ENCODE peak calls at places on chromosome 21, in six cellular contexts. B is WTC11, U is HepG2, R is GM12878, F is K562, S is H1. X is an unnamed sample.

GRCh38 chr21:40732998-40733397 is 114.0 kb downstream of the DSCAM start:
- DNase-seq in B (no peak), U (no peak), R (no peak), F (no peak), S (no peak), X (no peak)

GRCh38 chr21:29305561-29305960 is 6.8 kb downstream of the BACH1 start:
- DNase-seq in B (no peak), U (peak), R (no peak), F (no peak), S (no peak), X (no peak)

GRCh38 chr21:30646904-30647303 is 4.2 kb downstream of the KRTAP20-3 start:
- DNase-seq in B (no peak), U (no peak), R (no peak), F (no peak), S (no peak), X (no peak)

GRCh38 chr21:25421327-25422028 is 185.8 kb downstream of the MRPL39 start:
- DNase-seq in B (peak), U (no peak), R (peak), F (no peak), S (peak), X (no peak)

GRCh38 chr21:40049031-40049958 is 182.1 kb downstream of the PCP4 start:
- DNase-seq in B (no peak), U (no peak), R (no peak), F (no peak), S (no peak), X (no peak)

GRCh38 chr21:26732442-26733221 is 112.6 kb downstream of the ADAMTS1 start:
- DNase-seq in B (peak), U (peak), R (no peak), F (no peak), S (peak), X (no peak)

GRCh38 chr21:26918318-26919065 is 48.4 kb downstream of the ADAMTS5 start:
- DNase-seq in B (no peak), U (no peak), R (no peak), F (no peak), S (no peak), X (no peak)

GRCh38 chr21:40043423-40043822 is 176.2 kb downstream of the PCP4 start:
- DNase-seq in B (no peak), U (no peak), R (no peak), F (no peak), S (no peak), X (no peak)

GRCh38 chr21:43757601-43758000 is 18.5 kb downstream of the CSTB start:
- DNase-seq in B (no peak), U (no peak), R (no peak), F (no peak), S (no peak), X (no peak)

GRCh38 chr21:30340714-30341573 is 3.5 kb upstream of the KRTAP27-1 start:
- DNase-seq in B (peak), U (peak), R (no peak), F (peak), S (no peak), X (peak)

GRCh38 chr21:36419996-36420395 is 34.8 kb downstream of the CHAF1B start:
- DNase-seq in B (peak), U (peak), R (no peak), F (peak), S (peak), X (peak)

GRCh38 chr21:23951251-23951650 is 1656.0 kb downstream of the MRPL39 start:
- DNase-seq in B (no peak), U (no peak), R (no peak), F (no peak), S (no peak), X (no peak)

GRCh38 chr21:36260030-36260787 is 59.8 kb upstream of the MORC3 start:
- DNase-seq in B (peak), U (peak), R (peak), F (peak), S (no peak), X (peak)

GRCh38 chr21:39776589-39776988 is 31.6 kb downstream of the IGSF5 start:
- DNase-seq in B (no peak), U (no peak), R (no peak), F (no peak), S (no peak), X (no peak)

GRCh38 chr21:25464275-25464674 is 143.0 kb downstream of the MRPL39 start:
- DNase-seq in B (no peak), U (no peak), R (no peak), F (no peak), S (no peak), X (no peak)

GRCh38 chr21:29441651-29442050 is 142.9 kb downstream of the BACH1 start:
- DNase-seq in B (no peak), U (no peak), R (no peak), F (no peak), S (no peak), X (no peak)

GRCh38 chr21:36310016-36310415 is 10.0 kb upstream of the MORC3 start:
- DNase-seq in B (no peak), U (no peak), R (peak), F (no peak), S (no peak), X (no peak)

GRCh38 chr21:17921579-17922530 is 102.7 kb upstream of the C21orf91 start:
- DNase-seq in B (no peak), U (no peak), R (no peak), F (no peak), S (no peak), X (no peak)

GRCh38 chr21:28207776-28208175 is 784.9 kb downstream of the LTN1 start:
- DNase-seq in B (no peak), U (no peak), R (no peak), F (no peak), S (no peak), X (no peak)

GRCh38 chr21:39510240-39510639 is 58.5 kb downstream of the SH3BGR start:
- DNase-seq in B (no peak), U (no peak), R (no peak), F (no peak), S (no peak), X (no peak)

GRCh38 chr21:29372063-29372802 is 73.5 kb downstream of the BACH1 start:
- DNase-seq in B (peak), U (peak), R (peak), F (peak), S (no peak), X (peak)

GRCh38 chr21:39593522-39593921 is 19.2 kb upstream of the B3GALT5 start:
- DNase-seq in B (no peak), U (no peak), R (no peak), F (no peak), S (no peak), X (no peak)

GRCh38 chr21:29938968-29939858 is 583 bp downstream of the GRIK1 start:
- DNase-seq in B (peak), U (no peak), R (no peak), F (no peak), S (no peak), X (no peak)

GRCh38 chr21:28235169-28235892 is 757.3 kb downstream of the LTN1 start:
- DNase-seq in B (peak), U (no peak), R (no peak), F (no peak), S (no peak), X (no peak)

GRCh38 chr21:26116456-26117011 is 54.0 kb downstream of the APP start:
- DNase-seq in B (no peak), U (peak), R (no peak), F (no peak), S (no peak), X (no peak)

GRCh38 chr21:46663754-46664153 is 28.3 kb downstream of the PRMT2 start:
- DNase-seq in B (no peak), U (no peak), R (no peak), F (no peak), S (no peak), X (no peak)
- TF ChIP-seq ATF3 in B (no peak), U (no peak), R (no peak), F (no peak), S (no peak), X (no peak)

GRCh38 chr21:37502947-37503346 is 136.4 kb downstream of the DYRK1A start:
- DNase-seq in B (no peak), U (no peak), R (no peak), F (no peak), S (no peak), X (no peak)

GRCh38 chr21:37498664-37499063 is 132.1 kb downstream of the DYRK1A start:
- DNase-seq in B (no peak), U (no peak), R (no peak), F (no peak), S (no peak), X (no peak)

GRCh38 chr21:37496972-37497371 is 130.4 kb downstream of the DYRK1A start:
- DNase-seq in B (no peak), U (no peak), R (no peak), F (no peak), S (no peak), X (no peak)
- TF ChIP-seq ATF3 in B (no peak), U (no peak), R (no peak), F (no peak), S (no peak), X (no peak)

GRCh38 chr21:20187028-20187427 is 811.2 kb upstream of the NCAM2 start:
- DNase-seq in B (no peak), U (no peak), R (no peak), F (no peak), S (no peak), X (no peak)

GRCh38 chr21:20186186-20186585 is 812.0 kb upstream of the NCAM2 start:
- DNase-seq in B (no peak), U (no peak), R (no peak), F (no peak), S (no peak), X (no peak)
- TF ChIP-seq ATF3 in B (no peak), U (no peak), R (no peak), F (no peak), S (no peak), X (no peak)

DNA sequence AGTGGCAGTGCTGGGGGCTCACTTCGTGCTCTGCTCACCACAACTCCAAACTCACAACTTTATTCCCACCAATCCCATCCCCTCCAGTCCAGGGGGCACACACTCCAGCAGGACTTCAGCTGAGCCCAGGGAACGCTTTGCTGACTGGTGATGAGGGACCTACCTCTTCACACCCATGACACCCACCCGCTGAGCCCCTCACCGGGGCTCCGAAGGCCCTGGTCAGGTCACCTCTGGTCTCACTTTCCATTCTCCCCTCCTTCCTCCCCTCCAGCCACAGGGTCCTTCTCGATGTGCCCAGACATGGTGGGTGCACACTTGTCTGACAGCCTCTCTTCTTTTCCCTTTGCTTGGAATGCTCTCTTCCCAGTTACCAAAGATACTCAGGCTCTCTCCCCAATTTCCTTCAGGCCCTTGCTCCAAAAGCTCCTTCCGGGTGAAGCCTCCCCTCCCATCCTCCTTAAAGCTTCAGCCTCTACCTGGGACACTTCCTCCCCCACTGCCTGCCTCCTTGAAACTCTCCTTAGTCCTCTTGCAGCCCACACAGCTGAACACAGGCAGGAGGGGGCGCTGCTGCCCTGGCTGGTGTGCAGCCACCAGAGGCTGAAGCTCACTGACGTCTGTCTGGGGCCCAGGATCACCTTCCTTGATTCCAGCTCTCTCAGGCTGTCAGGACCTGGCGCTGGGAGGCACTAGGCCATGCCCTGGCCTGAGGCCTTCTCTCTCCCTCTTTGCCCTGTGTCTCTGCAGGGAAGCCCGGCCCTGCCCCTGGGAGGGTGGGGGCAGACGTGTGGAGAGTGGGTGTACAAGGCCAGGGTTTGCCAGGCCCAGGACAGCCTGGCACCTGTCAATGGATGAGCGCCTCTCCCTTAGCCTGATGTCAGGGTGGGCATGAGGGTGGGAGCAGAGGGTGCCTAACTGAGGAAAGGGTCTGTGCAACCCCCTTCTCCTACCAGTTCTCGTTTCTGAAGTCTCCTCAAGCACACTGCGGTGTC is 1.6 kb downstream of the KCNE1 start:
- DNase-seq in B (peak), U (peak), R (no peak), F (peak), S (peak), X (peak)
- TF ChIP-seq ATF3 in B (no peak), U (no peak), R (no peak), F (no peak), S (no peak), X (no peak)

GRCh38 chr21:33406493-33406892 is 3.3 kb downstream of the IFNGR2 start:
- DNase-seq in B (no peak), U (no peak), R (no peak), F (no peak), S (no peak), X (no peak)

GRCh38 chr21:33402011-33402979 is 918 bp upstream of the IFNGR2 start:
- DNase-seq in B (peak), U (no peak), R (no peak), F (peak), S (no peak), X (no peak)

GRCh38 chr21:33403786-33404571 is 766 bp downstream of the IFNGR2 start:
- DNase-seq in B (peak), U (peak), R (no peak), F (peak), S (no peak), X (no peak)

GRCh38 chr21:33401617-33401967 is 1.6 kb upstream of the IFNGR2 start:
- DNase-seq in B (no peak), U (no peak), R (no peak), F (no peak), S (no peak), X (no peak)

DNA sequence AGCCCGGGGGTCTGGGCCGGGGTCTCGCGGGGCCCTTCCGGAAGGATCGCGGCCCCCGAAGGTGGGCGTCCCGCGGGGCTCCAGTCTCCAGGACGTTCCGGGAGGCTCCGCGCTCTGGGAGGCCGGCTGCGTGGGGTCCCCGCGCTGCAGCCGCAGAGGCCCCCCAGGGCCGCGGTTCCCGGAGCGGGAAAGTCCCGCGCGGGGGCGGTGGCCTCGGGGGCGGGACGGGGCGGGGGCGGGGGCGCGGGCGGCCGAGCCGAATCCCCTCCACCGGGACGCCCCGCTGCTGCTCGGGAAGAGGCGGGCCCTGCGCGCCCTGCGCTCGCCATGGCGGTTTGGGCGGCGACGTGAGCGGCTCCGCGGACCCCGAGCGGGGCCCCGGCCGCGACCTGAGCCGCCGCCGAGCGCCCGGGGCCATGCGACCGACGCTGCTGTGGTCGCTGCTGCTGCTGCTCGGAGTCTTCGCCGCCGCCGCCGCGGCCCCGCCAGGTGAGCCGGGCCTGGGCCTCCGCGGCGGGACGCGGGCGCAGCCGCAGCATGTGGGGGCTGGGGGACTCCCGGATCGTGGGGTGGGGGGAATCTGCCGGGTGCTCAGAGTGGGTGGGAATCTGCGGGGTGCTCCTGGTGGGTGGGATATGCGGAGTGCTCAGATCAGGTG is at the start of gene IFNGR2:
- DNase-seq in B (peak), U (no peak), R (no peak), F (peak), S (no peak), X (no peak)
- TF ChIP-seq ATF3 in B (no peak), U (no peak), R (no peak), F (no peak), S (no peak), X (no peak)

DNA sequence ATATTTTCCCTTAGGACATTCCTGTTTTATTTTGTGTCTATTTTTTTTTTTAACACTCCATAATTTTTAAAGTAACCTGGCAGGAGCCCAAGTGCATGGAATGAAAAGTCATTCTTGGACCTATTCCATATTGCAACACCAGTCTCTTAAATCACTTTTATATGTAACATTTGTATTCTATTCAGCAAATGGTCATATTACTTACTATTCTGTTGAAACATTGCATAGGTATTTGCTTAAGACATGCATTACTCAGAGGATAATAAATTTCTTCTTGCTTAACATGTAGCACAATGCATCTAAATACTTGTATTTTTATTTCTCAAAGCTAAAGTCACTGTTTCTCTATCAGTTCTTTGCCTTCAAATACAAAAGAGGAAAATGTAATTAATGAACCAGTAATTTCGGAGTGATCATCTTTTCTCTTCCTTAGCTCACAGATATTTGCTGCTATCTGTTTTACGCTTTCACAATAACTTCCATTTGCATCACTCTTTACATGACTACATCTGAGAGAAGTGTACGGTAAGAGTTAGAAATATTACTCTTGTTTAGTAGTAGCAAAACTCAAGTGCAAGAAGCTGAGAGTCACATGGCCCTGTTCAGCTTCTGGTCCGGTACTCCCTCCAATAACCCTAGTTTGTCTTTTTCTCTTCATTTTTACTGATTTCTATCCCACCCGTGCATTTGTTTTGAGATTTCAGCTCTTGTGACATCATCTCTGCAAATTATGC is 394.8 kb downstream of the USP25 start:
- DNase-seq in B (no peak), U (no peak), R (no peak), F (no peak), S (no peak), X (no peak)
- TF ChIP-seq ATF3 in B (no peak), U (no peak), R (no peak), F (no peak), S (no peak), X (no peak)

DNA sequence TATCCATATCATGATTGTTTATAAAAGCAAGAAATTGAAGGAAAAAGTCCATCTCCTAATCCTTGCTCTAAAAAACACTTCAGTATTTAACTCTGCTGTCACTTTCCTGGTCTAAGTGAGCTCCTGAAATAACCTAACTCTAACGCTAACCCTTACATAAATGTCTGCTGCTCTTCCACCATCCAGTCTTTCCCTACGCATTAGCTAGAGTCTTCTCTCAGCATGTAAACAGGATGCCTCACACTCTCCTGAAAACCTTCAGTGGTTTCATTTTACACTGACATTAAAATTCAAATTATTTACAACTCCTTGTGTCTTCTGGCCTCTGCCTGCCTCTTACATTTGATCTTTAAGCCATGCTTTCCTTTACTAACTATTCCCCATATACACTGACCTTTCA is 697.6 kb upstream of the CXADR start:
- DNase-seq in B (no peak), U (no peak), R (no peak), F (no peak), S (no peak), X (no peak)
- TF ChIP-seq ATF3 in B (no peak), U (no peak), R (no peak), F (no peak), S (no peak), X (no peak)

DNA sequence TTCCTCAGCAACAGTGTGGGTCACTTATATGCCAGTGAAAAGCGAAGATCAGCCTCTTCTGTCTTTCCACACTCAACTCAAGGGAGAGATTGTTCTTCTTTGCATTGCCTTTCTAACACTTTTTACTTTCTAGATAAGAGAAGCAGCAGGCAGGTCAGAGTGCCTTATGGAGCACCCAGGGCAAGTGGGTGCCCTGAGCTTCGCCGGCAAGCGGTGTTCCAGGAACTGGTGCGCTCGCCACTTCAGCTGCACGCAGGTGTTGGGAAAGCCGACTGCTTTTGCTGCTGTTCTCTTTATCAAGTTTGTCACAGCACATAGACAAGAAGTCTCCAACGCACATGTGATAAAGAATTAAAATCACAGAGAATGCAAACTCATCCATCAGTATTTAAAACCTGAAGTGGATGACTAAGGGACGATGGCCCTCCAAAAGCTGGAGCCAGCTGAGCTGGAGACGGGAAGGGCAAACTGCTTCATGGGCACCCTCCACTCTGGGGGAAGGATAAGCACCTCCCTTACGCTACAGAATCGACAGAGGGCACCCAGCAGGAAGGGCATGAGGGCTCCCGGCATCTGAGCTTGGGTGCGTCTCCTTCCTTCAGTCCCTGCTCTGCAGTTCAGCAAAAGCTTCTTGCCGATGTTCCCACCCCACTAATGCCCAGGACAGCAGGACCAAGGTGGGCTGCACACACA is 20.7 kb downstream of the UBE2G2 start:
- DNase-seq in B (no peak), U (no peak), R (no peak), F (no peak), S (no peak), X (no peak)
- TF ChIP-seq ATF3 in B (no peak), U (no peak), R (no peak), F (no peak), S (no peak), X (no peak)

GRCh38 chr21:41769933-41770332 is 3.1 kb upstream of the RIPK4 start:
- DNase-seq in B (no peak), U (no peak), R (no peak), F (no peak), S (no peak), X (no peak)

GRCh38 chr21:41769106-41769505 is 2.3 kb upstream of the RIPK4 start:
- DNase-seq in B (no peak), U (no peak), R (no peak), F (no peak), S (no peak), X (no peak)

GRCh38 chr21:41767606-41768370 is 936 bp upstream of the RIPK4 start:
- DNase-seq in B (peak), U (no peak), R (no peak), F (no peak), S (no peak), X (no peak)

GRCh38 chr21:41769521-41769920 is 2.7 kb upstream of the RIPK4 start:
- DNase-seq in B (no peak), U (no peak), R (no peak), F (no peak), S (no peak), X (no peak)

GRCh38 chr21:41768371-41769042 is 1.7 kb upstream of the RIPK4 start:
- DNase-seq in B (peak), U (peak), R (no peak), F (no peak), S (no peak), X (peak)
- TF ChIP-seq ATF3 in B (no peak), U (no peak), R (no peak), F (no peak), S (no peak), X (no peak)

X was measured in HCT116.